ENCODE peak calls at places on chromosomes 13 and 19, in ten cellular contexts. One of them, this sample, is unnamed.

GRCh38 chr19:7595466-7596133 is at the start of gene CAMSAP3:
- DNase-seq in WERI-Rb-1: peak; percentile 86
- DNase-seq in aorta: no peak
- DNase-seq in adrenal gland: peak; percentile 28
- DNase-seq in tibial artery: no peak
- DNase-seq in coronary artery: no peak
- DNase-seq in left ventricle myocardium inferior: no peak
- DNase-seq in CD8-positive, alpha-beta memory T cell: no peak
- DNase-seq in IMR-90: no peak
- DNase-seq in endodermal cell: peak; percentile 93
- DNase-seq in this sample: no peak

GRCh38 chr13:23848019-23848418 is 41.2 kb downstream of the MIPEP start:
- DNase-seq in tibial artery: no peak
- DNase-seq in endodermal cell: no peak
- DNase-seq in aorta: no peak
- DNase-seq in coronary artery: no peak
- DNase-seq in left ventricle myocardium inferior: no peak
- DNase-seq in CD8-positive, alpha-beta memory T cell: no peak
- DNase-seq in WERI-Rb-1: no peak
- DNase-seq in adrenal gland: no peak
- DNase-seq in IMR-90: no peak
- DNase-seq in this sample: no peak

GRCh38 chr19:46574533-46574932 is 26.6 kb upstream of the CALM3 start:
- DNase-seq in tibial artery: no peak
- DNase-seq in CD8-positive, alpha-beta memory T cell: no peak
- DNase-seq in aorta: no peak
- DNase-seq in endodermal cell: peak; percentile 74
- DNase-seq in adrenal gland: no peak
- DNase-seq in WERI-Rb-1: peak; percentile 71
- DNase-seq in left ventricle myocardium inferior: no peak
- DNase-seq in IMR-90: no peak
- DNase-seq in coronary artery: no peak
- DNase-seq in this sample: no peak

GRCh38 chr13:106178816-106179215 is 356.6 kb downstream of the EFNB2 start:
- DNase-seq in adrenal gland: no peak
- DNase-seq in tibial artery: no peak
- DNase-seq in left ventricle myocardium inferior: no peak
- DNase-seq in CD8-positive, alpha-beta memory T cell: no peak
- DNase-seq in IMR-90: no peak
- DNase-seq in WERI-Rb-1: no peak
- DNase-seq in coronary artery: no peak
- DNase-seq in endodermal cell: no peak
- DNase-seq in aorta: no peak
- DNase-seq in this sample: no peak

GRCh38 chr13:75432811-75433244 is 49.1 kb downstream of the TBC1D4 start:
- DNase-seq in left ventricle myocardium inferior: no peak
- DNase-seq in tibial artery: no peak
- DNase-seq in aorta: no peak
- DNase-seq in adrenal gland: no peak
- DNase-seq in IMR-90: no peak
- DNase-seq in endodermal cell: no peak
- DNase-seq in CD8-positive, alpha-beta memory T cell: no peak
- DNase-seq in coronary artery: no peak
- DNase-seq in WERI-Rb-1: no peak
- DNase-seq in this sample: no peak

GRCh38 chr19:28859811-28860210 is 353.1 kb downstream of the UQCRFS1 start:
- DNase-seq in aorta: no peak
- DNase-seq in left ventricle myocardium inferior: no peak
- DNase-seq in CD8-positive, alpha-beta memory T cell: no peak
- DNase-seq in tibial artery: no peak
- DNase-seq in adrenal gland: no peak
- DNase-seq in WERI-Rb-1: no peak
- DNase-seq in IMR-90: no peak
- DNase-seq in endodermal cell: no peak
- DNase-seq in coronary artery: no peak
- DNase-seq in this sample: no peak

GRCh38 chr13:89279374-89279773 is 1608.2 kb downstream of the SLITRK5 start:
- DNase-seq in CD8-positive, alpha-beta memory T cell: no peak
- DNase-seq in adrenal gland: no peak
- DNase-seq in aorta: no peak
- DNase-seq in IMR-90: no peak
- DNase-seq in left ventricle myocardium inferior: no peak
- DNase-seq in coronary artery: no peak
- DNase-seq in endodermal cell: no peak
- DNase-seq in tibial artery: no peak
- DNase-seq in WERI-Rb-1: no peak
- DNase-seq in this sample: no peak

GRCh38 chr13:51181752-51182383 is 40.3 kb upstream of the FAM124A start:
- DNase-seq in endodermal cell: no peak
- DNase-seq in coronary artery: no peak
- DNase-seq in WERI-Rb-1: no peak
- DNase-seq in left ventricle myocardium inferior: no peak
- DNase-seq in adrenal gland: no peak
- DNase-seq in tibial artery: no peak
- DNase-seq in IMR-90: no peak
- DNase-seq in aorta: no peak
- DNase-seq in CD8-positive, alpha-beta memory T cell: no peak
- DNase-seq in this sample: no peak

GRCh38 chr19:3210347-3211017 is 14.0 kb upstream of the CELF5 start:
- DNase-seq in endodermal cell: peak; percentile 92
- DNase-seq in tibial artery: peak; percentile 40
- DNase-seq in IMR-90: no peak
- DNase-seq in coronary artery: no peak
- DNase-seq in left ventricle myocardium inferior: peak; percentile 46
- DNase-seq in adrenal gland: peak; percentile 43
- DNase-seq in CD8-positive, alpha-beta memory T cell: peak; percentile 71
- DNase-seq in WERI-Rb-1: peak; percentile 64
- DNase-seq in aorta: peak; percentile 85
- DNase-seq in this sample: peak; percentile 62

GRCh38 chr13:83780201-83780600 is 102.1 kb downstream of the SLITRK1 start:
- DNase-seq in WERI-Rb-1: peak; percentile 30
- DNase-seq in CD8-positive, alpha-beta memory T cell: no peak
- DNase-seq in coronary artery: no peak
- DNase-seq in IMR-90: peak; percentile 15
- DNase-seq in aorta: no peak
- DNase-seq in endodermal cell: peak; percentile 64
- DNase-seq in tibial artery: no peak
- DNase-seq in adrenal gland: no peak
- DNase-seq in left ventricle myocardium inferior: no peak
- DNase-seq in this sample: no peak

DNA sequence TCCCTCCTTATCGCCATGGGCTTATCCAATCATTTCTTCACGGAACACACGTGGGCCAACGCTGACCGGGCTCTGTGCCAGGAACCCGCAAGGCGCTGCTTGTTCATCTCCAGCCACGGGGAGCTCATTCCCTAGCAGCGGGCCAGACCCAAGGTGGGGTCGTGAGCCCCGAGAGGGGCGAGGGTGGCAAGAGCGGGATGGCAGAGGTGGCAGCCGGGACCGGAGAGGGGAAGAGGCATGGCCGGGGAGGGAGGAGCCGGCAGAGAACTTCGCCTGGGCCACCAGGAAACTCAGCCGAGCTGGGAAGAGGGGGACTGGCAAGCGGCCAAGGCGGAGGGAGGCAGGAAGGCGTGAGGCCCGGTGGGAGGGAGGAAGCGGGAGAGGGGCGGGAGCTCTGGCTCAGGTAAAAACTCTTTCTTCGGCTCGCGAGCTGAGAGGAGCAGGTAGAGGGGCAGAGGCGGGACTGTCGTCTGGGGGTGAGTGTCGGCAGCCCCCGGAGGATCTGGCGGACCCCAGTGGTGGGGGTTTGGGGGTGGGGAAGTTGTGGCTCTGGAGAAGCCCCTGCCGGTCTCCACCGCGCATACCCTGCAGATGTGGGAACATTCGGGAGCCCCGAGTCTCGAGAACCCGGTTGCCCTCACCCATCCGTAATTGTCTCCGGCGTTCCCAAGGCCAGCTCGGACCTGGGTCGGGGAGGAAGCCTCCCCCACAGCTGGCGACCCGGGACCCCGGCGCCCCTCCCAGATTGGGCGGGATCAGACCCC is at the start of gene B3GNT3:
- DNase-seq in CD8-positive, alpha-beta memory T cell: no peak
- DNase-seq in endodermal cell: peak; percentile 90
- DNase-seq in left ventricle myocardium inferior: peak; percentile 38
- DNase-seq in tibial artery: no peak
- DNase-seq in aorta: peak; percentile 83
- DNase-seq in IMR-90: no peak
- DNase-seq in adrenal gland: no peak
- DNase-seq in coronary artery: no peak
- DNase-seq in WERI-Rb-1: no peak
- DNase-seq in this sample: no peak
- H3K27ac ChIP-seq in CD8-positive, alpha-beta memory T cell: no peak within 1 kb of the TSS
- H3K27ac ChIP-seq in endodermal cell: no peak within 1 kb of the TSS
- H3K27ac ChIP-seq in left ventricle myocardium inferior: no peak within 1 kb of the TSS
- H3K27ac ChIP-seq in tibial artery: no peak within 1 kb of the TSS
- H3K27ac ChIP-seq in aorta: no peak within 1 kb of the TSS
- H3K27ac ChIP-seq in IMR-90: no peak within 1 kb of the TSS
- H3K27ac ChIP-seq in adrenal gland: no peak within 1 kb of the TSS
- H3K27ac ChIP-seq in coronary artery: no peak within 1 kb of the TSS
- H3K27ac ChIP-seq in WERI-Rb-1: no peak within 1 kb of the TSS
- H3K27ac ChIP-seq in this sample: no peak within 1 kb of the TSS

GRCh38 chr13:67042556-67042955 is 187.6 kb downstream of the PCDH9 start:
- DNase-seq in WERI-Rb-1: no peak
- DNase-seq in endodermal cell: no peak
- DNase-seq in adrenal gland: no peak
- DNase-seq in aorta: no peak
- DNase-seq in coronary artery: no peak
- DNase-seq in CD8-positive, alpha-beta memory T cell: no peak
- DNase-seq in tibial artery: no peak
- DNase-seq in left ventricle myocardium inferior: no peak
- DNase-seq in IMR-90: no peak
- DNase-seq in this sample: no peak
- H3K27ac ChIP-seq in WERI-Rb-1: no peak overlapping the region
- H3K27ac ChIP-seq in endodermal cell: no peak overlapping the region
- H3K27ac ChIP-seq in adrenal gland: no peak overlapping the region
- H3K27ac ChIP-seq in aorta: no peak overlapping the region
- H3K27ac ChIP-seq in coronary artery: no peak overlapping the region
- H3K27ac ChIP-seq in CD8-positive, alpha-beta memory T cell: no peak overlapping the region
- H3K27ac ChIP-seq in tibial artery: no peak overlapping the region
- H3K27ac ChIP-seq in left ventricle myocardium inferior: no peak overlapping the region
- H3K27ac ChIP-seq in IMR-90: no peak overlapping the region
- H3K27ac ChIP-seq in this sample: no peak overlapping the region

GRCh38 chr13:81051873-81052272 is 710.9 kb upstream of the SPRY2 start:
- DNase-seq in WERI-Rb-1: no peak
- DNase-seq in coronary artery: no peak
- DNase-seq in adrenal gland: no peak
- DNase-seq in tibial artery: no peak
- DNase-seq in left ventricle myocardium inferior: no peak
- DNase-seq in CD8-positive, alpha-beta memory T cell: no peak
- DNase-seq in endodermal cell: no peak
- DNase-seq in IMR-90: no peak
- DNase-seq in aorta: no peak
- DNase-seq in this sample: no peak
- H3K27ac ChIP-seq in WERI-Rb-1: no peak overlapping the region
- H3K27ac ChIP-seq in coronary artery: no peak overlapping the region
- H3K27ac ChIP-seq in adrenal gland: no peak overlapping the region
- H3K27ac ChIP-seq in tibial artery: no peak overlapping the region
- H3K27ac ChIP-seq in left ventricle myocardium inferior: no peak overlapping the region
- H3K27ac ChIP-seq in CD8-positive, alpha-beta memory T cell: no peak overlapping the region
- H3K27ac ChIP-seq in endodermal cell: no peak overlapping the region
- H3K27ac ChIP-seq in IMR-90: no peak overlapping the region
- H3K27ac ChIP-seq in aorta: no peak overlapping the region
- H3K27ac ChIP-seq in this sample: no peak overlapping the region

GRCh38 chr19:18503971-18504885 is 17.6 kb downstream of the ELL start:
- DNase-seq in endodermal cell: peak; percentile 82
- DNase-seq in left ventricle myocardium inferior: no peak
- DNase-seq in IMR-90: no peak
- DNase-seq in WERI-Rb-1: peak; percentile 26
- DNase-seq in adrenal gland: no peak
- DNase-seq in CD8-positive, alpha-beta memory T cell: no peak
- DNase-seq in tibial artery: no peak
- DNase-seq in aorta: no peak
- DNase-seq in coronary artery: no peak
- DNase-seq in this sample: no peak

GRCh38 chr19:18506101-18506534 is 15.8 kb downstream of the ELL start:
- DNase-seq in IMR-90: no peak
- DNase-seq in CD8-positive, alpha-beta memory T cell: peak; percentile 61
- DNase-seq in endodermal cell: no peak
- DNase-seq in WERI-Rb-1: no peak
- DNase-seq in adrenal gland: no peak
- DNase-seq in left ventricle myocardium inferior: peak; percentile 45
- DNase-seq in coronary artery: no peak
- DNase-seq in tibial artery: no peak
- DNase-seq in aorta: no peak
- DNase-seq in this sample: no peak

GRCh38 chr19:18503337-18503970 is 18.4 kb downstream of the ELL start:
- DNase-seq in CD8-positive, alpha-beta memory T cell: no peak
- DNase-seq in left ventricle myocardium inferior: no peak
- DNase-seq in aorta: no peak
- DNase-seq in WERI-Rb-1: no peak
- DNase-seq in IMR-90: no peak
- DNase-seq in adrenal gland: no peak
- DNase-seq in tibial artery: no peak
- DNase-seq in endodermal cell: no peak
- DNase-seq in coronary artery: no peak
- DNase-seq in this sample: no peak

GRCh38 chr19:18506545-18506944 is 15.3 kb downstream of the ELL start:
- DNase-seq in left ventricle myocardium inferior: no peak
- DNase-seq in CD8-positive, alpha-beta memory T cell: no peak
- DNase-seq in endodermal cell: no peak
- DNase-seq in IMR-90: no peak
- DNase-seq in adrenal gland: no peak
- DNase-seq in coronary artery: no peak
- DNase-seq in aorta: no peak
- DNase-seq in tibial artery: no peak
- DNase-seq in WERI-Rb-1: no peak
- DNase-seq in this sample: no peak

DNA sequence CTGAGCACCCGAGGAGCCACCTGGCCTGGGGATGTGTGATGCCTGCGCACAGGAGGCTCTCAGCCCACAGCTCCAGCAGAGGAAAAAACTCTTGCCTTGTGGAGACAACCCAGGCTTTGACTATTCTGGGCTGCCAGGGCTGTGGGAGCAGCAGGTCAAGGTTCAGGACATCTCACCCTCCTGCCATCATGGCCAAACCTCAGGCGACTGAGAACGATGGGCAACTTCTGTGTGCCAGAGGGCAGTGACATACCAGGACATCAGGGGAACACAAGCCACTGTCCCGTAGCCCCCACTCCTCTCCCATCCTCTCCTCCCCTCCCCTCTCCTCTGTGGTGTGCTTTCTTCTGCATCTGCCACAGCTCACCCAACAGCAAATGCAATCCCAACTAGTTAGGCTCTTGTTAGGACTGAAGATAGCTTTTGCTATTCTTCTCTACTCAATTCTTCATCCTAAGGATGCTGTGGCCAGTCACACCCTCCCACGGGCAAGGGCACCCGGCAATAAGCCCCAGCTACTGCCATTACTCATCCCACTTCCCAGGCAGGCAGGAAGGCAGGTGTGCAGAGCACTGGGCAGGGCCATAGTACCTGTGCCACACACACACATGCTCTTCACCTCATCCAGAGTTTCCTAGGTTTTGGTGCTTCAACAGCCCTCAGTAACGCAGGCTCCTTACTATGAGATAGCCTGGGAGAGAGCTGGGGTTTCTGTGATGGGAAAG is 16.8 kb downstream of the ELL start:
- DNase-seq in coronary artery: no peak
- DNase-seq in IMR-90: no peak
- DNase-seq in endodermal cell: no peak
- DNase-seq in WERI-Rb-1: no peak
- DNase-seq in tibial artery: no peak
- DNase-seq in left ventricle myocardium inferior: no peak
- DNase-seq in adrenal gland: no peak
- DNase-seq in aorta: no peak
- DNase-seq in CD8-positive, alpha-beta memory T cell: no peak
- DNase-seq in this sample: no peak
- H3K27ac ChIP-seq in coronary artery: peak overlapping the region; percentile 79
- H3K27ac ChIP-seq in IMR-90: no peak overlapping the region
- H3K27ac ChIP-seq in endodermal cell: no peak overlapping the region
- H3K27ac ChIP-seq in WERI-Rb-1: no peak overlapping the region
- H3K27ac ChIP-seq in tibial artery: peak overlapping the region; percentile 60
- H3K27ac ChIP-seq in left ventricle myocardium inferior: peak overlapping the region; percentile 94
- H3K27ac ChIP-seq in adrenal gland: peak overlapping the region; percentile 76
- H3K27ac ChIP-seq in aorta: no peak overlapping the region
- H3K27ac ChIP-seq in CD8-positive, alpha-beta memory T cell: no peak overlapping the region
- H3K27ac ChIP-seq in this sample: peak overlapping the region; percentile 90

This sample was measured in heart right ventricle.